ENCODE peak calls at places on chromosomes 11 and 22, in five cellular contexts. G is HCT116; V is activated T-cell treated with anti-CD3 and anti-CD28 coated beads, Interleukin-2, amount 50 U/mL, for 72 hours; C is fibroblast of mammary gland; N is activated CD4-positive, alpha-beta T cell treated with anti-CD3 and anti-CD28 coated beads for 36 hours. X is an unnamed sample.

GRCh38 chr11:47336595-47336994 is 15.9 kb downstream of the MYBPC3 start:
- DNase-seq in G (no peak), V (no peak), C (no peak), N (no peak), X (no peak)

GRCh38 chr11:126585388-126586302 is 230.2 kb downstream of the ST3GAL4 start:
- DNase-seq in G (no peak), V (no peak), C (peak), N (no peak), X (no peak)

GRCh38 chr11:73760066-73760679 is 701 bp downstream of the RAB6A start:
- DNase-seq in G (no peak), V (no peak), C (peak), N (peak), X (peak)

GRCh38 chr22:46764779-46765485 is 2.5 kb downstream of the TBC1D22A start:
- DNase-seq in G (no peak), V (no peak), C (no peak), N (no peak), X (no peak)

GRCh38 chr11:75077316-75077715 is 19.4 kb downstream of the OR2AT4 start:
- DNase-seq in G (no peak), V (no peak), C (peak), N (no peak), X (no peak)

GRCh38 chr11:73162196-73162740 is 20.1 kb upstream of the FCHSD2 start:
- DNase-seq in G (no peak), V (no peak), C (no peak), N (no peak), X (no peak)

GRCh38 chr11:2593393-2593950 is 106.3 kb downstream of the KCNQ1OT1 start:
- DNase-seq in G (no peak), V (no peak), C (no peak), N (no peak), X (no peak)

GRCh38 chr11:102414559-102414958 is 38.0 kb downstream of the TMEM123 start:
- DNase-seq in G (no peak), V (no peak), C (no peak), N (no peak), X (no peak)

GRCh38 chr11:105202422-105202821 is 62.9 kb upstream of the CARD18 start:
- DNase-seq in G (no peak), V (no peak), C (no peak), N (no peak), X (no peak)

GRCh38 chr11:6608011-6608410 is 4.0 kb downstream of the TAF10 start:
- DNase-seq in G (no peak), V (no peak), C (no peak), N (no peak), X (no peak)

GRCh38 chr11:35567737-35568465 is 42.5 kb upstream of the PAMR1 start:
- DNase-seq in G (no peak), V (no peak), C (no peak), N (no peak), X (no peak)

GRCh38 chr11:9090488-9091043 is 833 bp downstream of the SCUBE2 start:
- DNase-seq in G (no peak), V (no peak), C (no peak), N (no peak), X (no peak)

X was measured in hippocampal formation.